ENCODE peak calls at places on chromosomes 7 and 10, in eight cellular contexts. One of them, this sample, is unnamed. For H3K9me2, the result is how much of the 10 kb centered on the place peaks cover.

GRCh38 chr10:5599613-5600520 is 66.5 kb downstream of the ASB13 start:
- DNase-seq in GM23248: no peak
- DNase-seq in PC-9: no peak
- DNase-seq in Karpas-422: no peak
- DNase-seq in OCI-LY7: no peak
- DNase-seq in HCT116: no peak
- DNase-seq in hepatocyte: no peak
- DNase-seq in MM.1S: no peak
- DNase-seq in this sample: no peak

GRCh38 chr10:118870467-118871243 is 115.9 kb upstream of the CACUL1 start:
- DNase-seq in GM23248: peak
- DNase-seq in PC-9: peak
- DNase-seq in Karpas-422: no peak
- DNase-seq in OCI-LY7: no peak
- DNase-seq in HCT116: no peak
- DNase-seq in hepatocyte: peak
- DNase-seq in MM.1S: no peak
- DNase-seq in this sample: peak

GRCh38 chr10:111076682-111077661 is at the start of gene ADRA2A:
- DNase-seq in GM23248: peak
- DNase-seq in PC-9: no peak
- DNase-seq in Karpas-422: no peak
- DNase-seq in OCI-LY7: no peak
- DNase-seq in HCT116: no peak
- DNase-seq in hepatocyte: peak
- DNase-seq in MM.1S: peak
- DNase-seq in this sample: peak

GRCh38 chr7:128176696-128177095 is 64.4 kb upstream of the LEP start:
- DNase-seq in GM23248: peak
- DNase-seq in PC-9: peak
- DNase-seq in Karpas-422: no peak
- DNase-seq in OCI-LY7: no peak
- DNase-seq in HCT116: no peak
- DNase-seq in hepatocyte: no peak
- DNase-seq in MM.1S: no peak
- DNase-seq in this sample: no peak

GRCh38 chr10:74543276-74543675 is 283.1 kb upstream of the KAT6B start:
- DNase-seq in GM23248: peak
- DNase-seq in PC-9: no peak
- DNase-seq in Karpas-422: no peak
- DNase-seq in OCI-LY7: no peak
- DNase-seq in HCT116: no peak
- DNase-seq in hepatocyte: no peak
- DNase-seq in MM.1S: no peak
- DNase-seq in this sample: no peak

GRCh38 chr7:109984726-109985125 is 1106.2 kb upstream of the LRRN3 start:
- DNase-seq in GM23248: no peak
- DNase-seq in PC-9: peak
- DNase-seq in Karpas-422: no peak
- DNase-seq in OCI-LY7: no peak
- DNase-seq in HCT116: no peak
- DNase-seq in hepatocyte: no peak
- DNase-seq in MM.1S: no peak
- DNase-seq in this sample: no peak

GRCh38 chr7:17951745-17952254 is 11.5 kb upstream of the SNX13 start:
- DNase-seq in GM23248: no peak
- DNase-seq in PC-9: no peak
- DNase-seq in Karpas-422: no peak
- DNase-seq in OCI-LY7: no peak
- DNase-seq in HCT116: no peak
- DNase-seq in hepatocyte: no peak
- DNase-seq in MM.1S: no peak
- DNase-seq in this sample: no peak

GRCh38 chr7:115662120-115662519 is 368.4 kb downstream of the TFEC start:
- DNase-seq in GM23248: peak
- DNase-seq in PC-9: no peak
- DNase-seq in Karpas-422: no peak
- DNase-seq in OCI-LY7: no peak
- DNase-seq in HCT116: no peak
- DNase-seq in hepatocyte: no peak
- DNase-seq in MM.1S: no peak
- DNase-seq in this sample: no peak

GRCh38 chr10:21527634-21528451 is 2.4 kb upstream of the SKIDA1 start:
- DNase-seq in GM23248: peak
- DNase-seq in PC-9: no peak
- DNase-seq in Karpas-422: no peak
- DNase-seq in OCI-LY7: no peak
- DNase-seq in HCT116: no peak
- DNase-seq in hepatocyte: no peak
- DNase-seq in MM.1S: no peak
- DNase-seq in this sample: no peak

GRCh38 chr10:103750836-103751235 is 104.5 kb downstream of the SH3PXD2A start:
- DNase-seq in GM23248: no peak
- DNase-seq in PC-9: no peak
- DNase-seq in Karpas-422: no peak
- DNase-seq in OCI-LY7: no peak
- DNase-seq in HCT116: no peak
- DNase-seq in hepatocyte: no peak
- DNase-seq in MM.1S: no peak
- DNase-seq in this sample: no peak

GRCh38 chr10:118595598-118596425 is at the start of gene PRLHR:
- DNase-seq in GM23248: peak
- DNase-seq in PC-9: no peak
- DNase-seq in Karpas-422: no peak
- DNase-seq in OCI-LY7: no peak
- DNase-seq in HCT116: no peak
- DNase-seq in hepatocyte: peak
- DNase-seq in MM.1S: no peak
- DNase-seq in this sample: peak

GRCh38 chr10:123429631-123430257 is 236.4 kb upstream of the GPR26 start:
- DNase-seq in GM23248: peak
- DNase-seq in PC-9: no peak
- DNase-seq in Karpas-422: no peak
- DNase-seq in OCI-LY7: no peak
- DNase-seq in HCT116: no peak
- DNase-seq in hepatocyte: no peak
- DNase-seq in MM.1S: no peak
- DNase-seq in this sample: no peak

GRCh38 chr7:1022801-1023465 is 21.4 kb upstream of the GPR146 start:
- DNase-seq in GM23248: no peak
- DNase-seq in PC-9: no peak
- DNase-seq in Karpas-422: peak
- DNase-seq in OCI-LY7: peak
- DNase-seq in HCT116: no peak
- DNase-seq in hepatocyte: no peak
- DNase-seq in MM.1S: no peak
- DNase-seq in this sample: no peak

GRCh38 chr10:73591935-73592699 is 975 bp upstream of the USP54 start:
- DNase-seq in GM23248: peak
- DNase-seq in PC-9: peak
- DNase-seq in Karpas-422: peak
- DNase-seq in OCI-LY7: peak
- DNase-seq in HCT116: peak
- DNase-seq in hepatocyte: peak
- DNase-seq in MM.1S: no peak
- DNase-seq in this sample: peak

GRCh38 chr10:112628951-112629604 is 182.1 kb downstream of the VTI1A start:
- DNase-seq in GM23248: no peak
- DNase-seq in PC-9: no peak
- DNase-seq in Karpas-422: no peak
- DNase-seq in OCI-LY7: no peak
- DNase-seq in HCT116: no peak
- DNase-seq in hepatocyte: no peak
- DNase-seq in MM.1S: no peak
- DNase-seq in this sample: no peak

GRCh38 chr7:46626261-46627037 is 705.4 kb upstream of the IGFBP3 start:
- DNase-seq in GM23248: no peak
- DNase-seq in PC-9: no peak
- DNase-seq in Karpas-422: no peak
- DNase-seq in OCI-LY7: no peak
- DNase-seq in HCT116: no peak
- DNase-seq in hepatocyte: no peak
- DNase-seq in MM.1S: no peak
- DNase-seq in this sample: peak

GRCh38 chr7:138417840-138418239 is 42.2 kb upstream of the TRIM24 start:
- DNase-seq in GM23248: no peak
- DNase-seq in PC-9: no peak
- DNase-seq in Karpas-422: no peak
- DNase-seq in OCI-LY7: no peak
- DNase-seq in HCT116: no peak
- DNase-seq in hepatocyte: no peak
- DNase-seq in MM.1S: no peak
- DNase-seq in this sample: no peak

GRCh38 chr10:74825371-74826141 is 844 bp upstream of the KAT6B start:
- DNase-seq in GM23248: peak
- DNase-seq in PC-9: no peak
- DNase-seq in Karpas-422: peak
- DNase-seq in OCI-LY7: no peak
- DNase-seq in HCT116: no peak
- DNase-seq in hepatocyte: peak
- DNase-seq in MM.1S: peak
- DNase-seq in this sample: peak

GRCh38 chr7:18753972-18754610 is 258.5 kb downstream of the HDAC9 start:
- DNase-seq in GM23248: peak
- DNase-seq in PC-9: no peak
- DNase-seq in Karpas-422: no peak
- DNase-seq in OCI-LY7: no peak
- DNase-seq in HCT116: no peak
- DNase-seq in hepatocyte: no peak
- DNase-seq in MM.1S: no peak
- DNase-seq in this sample: no peak

GRCh38 chr7:42596737-42597136 is 315.1 kb downstream of the C7orf25 start:
- DNase-seq in GM23248: no peak
- DNase-seq in PC-9: no peak
- DNase-seq in Karpas-422: no peak
- DNase-seq in OCI-LY7: no peak
- DNase-seq in HCT116: no peak
- DNase-seq in hepatocyte: no peak
- DNase-seq in MM.1S: no peak
- DNase-seq in this sample: no peak

GRCh38 chr7:151993977-151994676 is 31.3 kb upstream of the GALNT11 start:
- DNase-seq in GM23248: peak
- DNase-seq in PC-9: no peak
- DNase-seq in Karpas-422: no peak
- DNase-seq in OCI-LY7: no peak
- DNase-seq in HCT116: no peak
- DNase-seq in hepatocyte: no peak
- DNase-seq in MM.1S: no peak
- DNase-seq in this sample: peak

GRCh38 chr10:25556457-25556856 is 377.6 kb upstream of the MYO3A start:
- DNase-seq in GM23248: peak
- DNase-seq in PC-9: peak
- DNase-seq in Karpas-422: no peak
- DNase-seq in OCI-LY7: no peak
- DNase-seq in HCT116: no peak
- DNase-seq in hepatocyte: peak
- DNase-seq in MM.1S: no peak
- DNase-seq in this sample: no peak

GRCh38 chr10:84541289-84541637 is 212.9 kb downstream of the CCSER2 start:
- DNase-seq in GM23248: peak
- DNase-seq in PC-9: no peak
- DNase-seq in Karpas-422: no peak
- DNase-seq in OCI-LY7: no peak
- DNase-seq in HCT116: no peak
- DNase-seq in hepatocyte: no peak
- DNase-seq in MM.1S: no peak
- DNase-seq in this sample: peak

GRCh38 chr10:70481831-70482530 is 3.4 kb downstream of the PALD1 start:
- DNase-seq in GM23248: no peak
- DNase-seq in PC-9: no peak
- DNase-seq in Karpas-422: no peak
- DNase-seq in OCI-LY7: no peak
- DNase-seq in HCT116: no peak
- DNase-seq in hepatocyte: no peak
- DNase-seq in MM.1S: no peak
- DNase-seq in this sample: no peak
- H3K9me2 ChIP-seq in GM23248: under half
- H3K9me2 ChIP-seq in PC-9: under half
- H3K9me2 ChIP-seq in Karpas-422: under half
- H3K9me2 ChIP-seq in OCI-LY7: under half
- H3K9me2 ChIP-seq in HCT116: under half
- H3K9me2 ChIP-seq in hepatocyte: under half
- H3K9me2 ChIP-seq in MM.1S: under half
- H3K9me2 ChIP-seq in this sample: under half

GRCh38 chr7:74478671-74479065 is 25.0 kb downstream of the GTF2IRD1 start:
- DNase-seq in GM23248: no peak
- DNase-seq in PC-9: no peak
- DNase-seq in Karpas-422: no peak
- DNase-seq in OCI-LY7: no peak
- DNase-seq in HCT116: no peak
- DNase-seq in hepatocyte: no peak
- DNase-seq in MM.1S: no peak
- DNase-seq in this sample: no peak
- H3K9me2 ChIP-seq in GM23248: under half
- H3K9me2 ChIP-seq in PC-9: under half
- H3K9me2 ChIP-seq in Karpas-422: under half
- H3K9me2 ChIP-seq in OCI-LY7: under half
- H3K9me2 ChIP-seq in HCT116: under half
- H3K9me2 ChIP-seq in hepatocyte: under half
- H3K9me2 ChIP-seq in MM.1S: under half
- H3K9me2 ChIP-seq in this sample: under half

DNA sequence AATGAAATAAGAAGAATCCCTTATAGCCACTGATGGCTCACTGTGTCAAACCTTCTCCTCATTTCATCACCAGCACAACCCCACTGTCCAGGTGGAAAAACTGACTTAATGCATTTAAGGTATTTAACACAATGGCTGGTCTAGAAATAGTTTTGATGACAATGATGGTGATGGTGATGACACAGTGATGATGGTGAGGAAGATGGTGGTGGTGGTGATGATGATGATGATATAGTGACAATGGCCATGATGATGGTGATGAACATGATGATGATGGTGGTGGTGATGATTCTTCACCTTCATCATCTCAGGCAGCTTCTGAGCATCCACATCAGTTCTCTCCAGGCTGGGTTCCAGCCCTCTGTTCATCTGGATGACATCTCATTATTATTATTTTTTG is 186.6 kb downstream of the TCERG1L start:
- DNase-seq in GM23248: no peak
- DNase-seq in PC-9: no peak
- DNase-seq in Karpas-422: no peak
- DNase-seq in OCI-LY7: no peak
- DNase-seq in HCT116: no peak
- DNase-seq in hepatocyte: no peak
- DNase-seq in MM.1S: no peak
- DNase-seq in this sample: no peak
- H3K9me2 ChIP-seq in GM23248: under half
- H3K9me2 ChIP-seq in PC-9: under half
- H3K9me2 ChIP-seq in Karpas-422: under half
- H3K9me2 ChIP-seq in OCI-LY7: under half
- H3K9me2 ChIP-seq in HCT116: under half
- H3K9me2 ChIP-seq in hepatocyte: under half
- H3K9me2 ChIP-seq in MM.1S: under half
- H3K9me2 ChIP-seq in this sample: under half

DNA sequence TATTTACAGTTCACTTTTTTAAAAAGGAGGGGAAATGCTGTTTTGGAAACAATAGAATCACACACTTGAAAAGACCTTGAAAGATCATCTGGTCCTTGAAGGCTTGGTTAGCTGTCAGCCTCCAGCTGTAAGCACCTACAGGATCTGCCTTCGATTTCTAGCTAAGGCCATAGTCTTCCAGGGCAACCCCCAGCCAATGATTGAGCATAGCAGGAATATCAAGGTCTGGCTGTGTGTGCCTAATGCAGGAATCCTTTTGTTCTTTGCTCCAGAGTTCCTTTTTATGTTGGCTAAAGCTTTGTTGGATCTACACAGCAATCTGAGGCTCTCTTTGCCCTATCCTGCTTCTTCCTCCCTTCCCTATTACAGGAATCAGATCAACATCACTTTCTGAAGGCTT is 5.2 kb upstream of the YAE1 start:
- DNase-seq in GM23248: no peak
- DNase-seq in PC-9: no peak
- DNase-seq in Karpas-422: no peak
- DNase-seq in OCI-LY7: no peak
- DNase-seq in HCT116: no peak
- DNase-seq in hepatocyte: no peak
- DNase-seq in MM.1S: no peak
- DNase-seq in this sample: peak
- H3K9me2 ChIP-seq in GM23248: under half
- H3K9me2 ChIP-seq in PC-9: under half
- H3K9me2 ChIP-seq in Karpas-422: under half
- H3K9me2 ChIP-seq in OCI-LY7: under half
- H3K9me2 ChIP-seq in HCT116: under half
- H3K9me2 ChIP-seq in hepatocyte: under half
- H3K9me2 ChIP-seq in MM.1S: under half
- H3K9me2 ChIP-seq in this sample: under half

This sample was measured in GM23338.